ENCODE peak calls at places on chromosomes 5 and 9, in five cellular contexts. J, R, F, D and U are unnamed samples.

GRCh38 chr9:20526500-20527319 is 95.6 kb downstream of the MLLT3 start:
- DNase-seq in J (no peak), R (no peak), F (peak), D (no peak), U (no peak)

GRCh38 chr9:134419684-134420076 is 93.4 kb downstream of the RXRA start:
- DNase-seq in J (no peak), R (no peak), F (no peak), D (peak), U (no peak)

GRCh38 chr5:95918421-95919006 is 43.1 kb downstream of the ELL2 start:
- DNase-seq in J (no peak), R (no peak), F (no peak), D (peak), U (no peak)

GRCh38 chr5:142829821-142830220 is 59.6 kb downstream of the ARHGAP26 start:
- DNase-seq in J (no peak), R (no peak), F (peak), D (no peak), U (no peak)

GRCh38 chr9:12708562-12709298 is 15.5 kb downstream of the TYRP1 start:
- DNase-seq in J (no peak), R (peak), F (peak), D (no peak), U (no peak)

GRCh38 chr5:73370620-73371583 is 77.7 kb downstream of the FOXD1 start:
- DNase-seq in J (no peak), R (no peak), F (peak), D (no peak), U (no peak)

GRCh38 chr5:122403965-122404364 is 91.9 kb downstream of the SNCAIP start:
- DNase-seq in J (no peak), R (no peak), F (no peak), D (no peak), U (no peak)

GRCh38 chr5:132479812-132480441 is 10.6 kb downstream of the IRF1 start:
- DNase-seq in J (no peak), R (no peak), F (no peak), D (no peak), U (peak)

GRCh38 chr9:110769667-110770066 is 101.1 kb downstream of the MUSK start:
- DNase-seq in J (no peak), R (no peak), F (peak), D (no peak), U (no peak)

GRCh38 chr5:93057311-93057710 is 523.7 kb downstream of the NR2F1-AS1 start:
- DNase-seq in J (no peak), R (no peak), F (no peak), D (no peak), U (no peak)

GRCh38 chr5:93058309-93058708 is 522.7 kb downstream of the NR2F1-AS1 start:
- DNase-seq in J (no peak), R (no peak), F (peak), D (no peak), U (no peak)

GRCh38 chr5:93062548-93062947 is 518.5 kb downstream of the NR2F1-AS1 start:
- DNase-seq in J (peak), R (peak), F (no peak), D (no peak), U (no peak)
- TF ChIP-seq CTCF in J (no peak), R (peak), F (peak), D (no peak), U (peak)

DNA sequence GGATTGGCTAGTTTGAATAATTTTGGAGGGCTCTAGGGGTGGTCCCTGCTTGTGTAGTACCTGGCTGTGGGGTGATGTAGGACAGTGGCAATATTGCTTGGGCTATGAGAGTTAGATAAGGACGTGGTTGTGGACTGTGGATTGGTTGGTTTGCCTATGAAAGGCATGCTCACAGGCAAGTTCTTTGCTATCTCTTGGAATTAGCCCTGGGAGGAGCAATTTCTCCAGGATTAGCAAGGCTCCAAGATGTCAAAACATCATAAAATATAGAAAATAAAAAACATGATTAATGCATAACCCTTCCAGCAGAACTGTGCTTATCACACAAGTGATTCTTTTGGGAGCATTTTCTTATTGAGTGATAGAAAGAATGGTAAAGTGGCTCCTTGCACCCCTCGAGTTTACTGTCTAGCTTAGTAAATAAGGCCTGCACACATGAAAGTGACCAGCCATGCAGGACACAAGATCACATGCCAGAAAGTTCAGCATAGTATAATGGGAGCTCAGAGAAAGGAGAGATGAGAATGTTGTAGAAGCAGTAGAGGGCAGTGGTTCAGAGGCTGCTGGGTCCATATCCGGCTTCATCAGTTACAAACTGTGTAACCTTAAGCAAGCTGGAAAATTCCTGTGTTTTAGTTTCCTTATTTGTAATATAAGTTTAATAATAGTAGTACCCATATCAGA is 13.8 kb downstream of the AOPEP start:
- DNase-seq in J (no peak), R (no peak), F (no peak), D (no peak), U (no peak)
- TF ChIP-seq CTCF in J (no peak), R (no peak), F (no peak), D (no peak), U (no peak)

GRCh38 chr5:140549237-140550144 is 2.0 kb downstream of the EIF4EBP3 start:
- DNase-seq in J (peak), R (peak), F (peak), D (peak), U (no peak)

GRCh38 chr5:140551872-140552271 is 4.4 kb downstream of the EIF4EBP3 start:
- DNase-seq in J (no peak), R (no peak), F (no peak), D (no peak), U (no peak)

GRCh38 chr5:140548300-140548688 is 832 bp downstream of the EIF4EBP3 start:
- DNase-seq in J (no peak), R (no peak), F (no peak), D (no peak), U (no peak)

GRCh38 chr5:140548791-140549190 is 1.3 kb downstream of the EIF4EBP3 start:
- DNase-seq in J (no peak), R (no peak), F (no peak), D (no peak), U (no peak)

GRCh38 chr5:140550147-140551079 is 3.0 kb downstream of the EIF4EBP3 start:
- DNase-seq in J (no peak), R (no peak), F (no peak), D (no peak), U (no peak)
- TF ChIP-seq CTCF in J (no peak), R (no peak), F (no peak), D (no peak), U (no peak)

GRCh38 chr5:141501805-141502204 is 12.9 kb downstream of the PCDHGC5 start:
- DNase-seq in J (no peak), R (no peak), F (no peak), D (no peak), U (no peak)

GRCh38 chr5:141503699-141504098 is 14.8 kb downstream of the PCDHGC5 start:
- DNase-seq in J (no peak), R (no peak), F (no peak), D (no peak), U (no peak)

GRCh38 chr5:141506381-141507155 is 17.7 kb downstream of the PCDHGC5 start:
- DNase-seq in J (no peak), R (no peak), F (no peak), D (no peak), U (peak)

GRCh38 chr5:141507387-141508091 is 18.7 kb downstream of the PCDHGC5 start:
- DNase-seq in J (peak), R (peak), F (peak), D (no peak), U (peak)

DNA sequence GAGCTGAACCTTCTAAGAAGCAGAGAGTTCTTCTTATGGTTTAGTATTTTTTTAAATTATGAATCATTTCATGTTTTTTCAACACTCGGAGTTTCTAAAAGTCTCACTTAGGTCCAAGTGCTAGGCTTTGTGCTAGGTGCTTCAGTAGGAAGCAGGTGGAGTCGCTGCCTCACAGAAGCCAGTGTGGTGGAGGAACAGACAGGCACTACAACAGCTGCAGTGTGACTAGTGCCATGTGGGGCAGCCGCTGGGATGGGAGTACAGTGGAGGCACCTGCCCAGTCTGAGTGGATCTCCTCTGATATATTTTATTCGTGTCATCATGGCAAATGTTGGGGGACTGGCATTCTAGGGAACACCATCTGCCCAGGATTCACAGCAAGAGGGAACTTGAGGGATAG is 15.3 kb downstream of the PCDHGC5 start:
- DNase-seq in J (no peak), R (no peak), F (no peak), D (no peak), U (peak)
- TF ChIP-seq CTCF in J (no peak), R (no peak), F (no peak), D (no peak), U (peak)

DNA sequence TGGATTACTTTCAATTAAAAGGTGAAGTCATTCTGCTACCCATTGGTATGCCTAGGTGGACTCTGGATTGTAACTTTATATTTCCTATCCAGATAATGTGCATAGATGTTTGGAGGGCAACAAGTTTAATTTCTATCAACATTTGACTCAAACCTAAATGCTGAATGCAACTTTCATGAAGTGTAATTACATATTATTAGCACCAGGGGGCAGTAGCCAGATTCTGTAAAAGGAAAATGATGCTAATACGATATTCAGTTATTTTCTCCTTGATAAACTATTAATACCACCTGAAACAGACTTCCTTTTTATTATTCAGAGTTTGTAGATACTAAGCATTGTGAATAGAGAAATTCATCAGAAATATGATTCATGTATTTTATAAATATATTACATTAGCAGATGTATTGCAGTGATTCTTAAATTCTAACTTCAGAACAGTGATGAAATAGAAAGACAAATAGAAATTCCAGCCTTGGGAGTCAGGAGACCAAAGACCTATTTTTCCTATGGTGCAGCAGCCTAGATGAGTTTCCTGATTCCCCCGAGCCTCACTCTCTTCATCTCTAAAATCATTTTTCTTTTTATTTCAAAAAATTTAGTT is 148.1 kb downstream of the CAAP1 start:
- DNase-seq in J (peak), R (peak), F (no peak), D (peak), U (peak)
- TF ChIP-seq CTCF in J (peak), R (no peak), F (peak), D (peak), U (peak)

GRCh38 chr9:35869621-35870216 is 482 bp downstream of the OR13J1 start:
- DNase-seq in J (no peak), R (no peak), F (no peak), D (no peak), U (no peak)

GRCh38 chr9:35870351-35870923 is at the start of gene OR13J1:
- DNase-seq in J (no peak), R (no peak), F (no peak), D (no peak), U (no peak)

GRCh38 chr9:35867538-35867937 is 2.7 kb downstream of the OR13J1 start:
- DNase-seq in J (no peak), R (no peak), F (no peak), D (no peak), U (no peak)

GRCh38 chr9:35868972-35869371 is 1.2 kb downstream of the OR13J1 start:
- DNase-seq in J (no peak), R (peak), F (no peak), D (no peak), U (no peak)

GRCh38 chr9:35871514-35871913 is 1.3 kb upstream of the OR13J1 start:
- DNase-seq in J (no peak), R (no peak), F (no peak), D (no peak), U (no peak)
- TF ChIP-seq CTCF in J (no peak), R (no peak), F (no peak), D (no peak), U (no peak)

GRCh38 chr5:103620851-103621547 is 58.4 kb upstream of the NUDT12 start:
- DNase-seq in J (no peak), R (no peak), F (no peak), D (no peak), U (no peak)
- TF ChIP-seq CTCF in J (no peak), R (no peak), F (no peak), D (no peak), U (no peak)